ENCODE peak calls at places on chromosomes 13 and 19, in six cellular contexts. V, J, O, G, Y and F are unnamed samples.

GRCh38 chr19:677201-677600 is 1.0 kb downstream of the FSTL3 start:
- DNase-seq in V (peak), J (peak), O (no peak), G (peak), Y (peak), F (peak)

GRCh38 chr19:22616659-22617058 is 17.5 kb upstream of the ZNF492 start:
- DNase-seq in V (no peak), J (no peak), O (no peak), G (no peak), Y (no peak), F (no peak)

GRCh38 chr13:47087841-47088240 is 191.0 kb upstream of the HTR2A start:
- DNase-seq in V (no peak), J (no peak), O (no peak), G (no peak), Y (peak), F (peak)

GRCh38 chr13:103078145-103078544 is 11.9 kb upstream of the SLC10A2 start:
- DNase-seq in V (no peak), J (no peak), O (no peak), G (no peak), Y (no peak), F (no peak)

GRCh38 chr19:56383826-56384605 is 9.3 kb downstream of the ZNF582 start:
- DNase-seq in V (no peak), J (no peak), O (no peak), G (no peak), Y (peak), F (no peak)

GRCh38 chr19:51689751-51690358 is 3.3 kb upstream of the SPACA6 start:
- DNase-seq in V (peak), J (peak), O (no peak), G (no peak), Y (no peak), F (peak)

GRCh38 chr13:68232351-68233130 is 1002.4 kb upstream of the PCDH9 start:
- DNase-seq in V (no peak), J (no peak), O (no peak), G (no peak), Y (no peak), F (peak)

GRCh38 chr19:28436320-28436719 is 776.6 kb downstream of the UQCRFS1 start:
- DNase-seq in V (no peak), J (no peak), O (no peak), G (no peak), Y (no peak), F (no peak)

GRCh38 chr19:40588110-40588854 is 11.6 kb downstream of the SHKBP1 start:
- DNase-seq in V (no peak), J (no peak), O (no peak), G (no peak), Y (no peak), F (peak)

GRCh38 chr13:98731925-98732324 is 20.5 kb downstream of the SLC15A1 start:
- DNase-seq in V (peak), J (no peak), O (no peak), G (no peak), Y (no peak), F (no peak)

GRCh38 chr19:52734340-52734892 is 428 bp downstream of the ZNF611 start:
- DNase-seq in V (no peak), J (no peak), O (no peak), G (no peak), Y (no peak), F (peak)

GRCh38 chr19:49231804-49232203 is 74.2 kb downstream of the TRPM4 start:
- DNase-seq in V (no peak), J (no peak), O (no peak), G (no peak), Y (no peak), F (no peak)

GRCh38 chr19:1465191-1466016 is 13.6 kb downstream of the C19orf25 start:
- DNase-seq in V (peak), J (no peak), O (no peak), G (no peak), Y (peak), F (peak)

GRCh38 chr13:64127856-64128255 is 2712.2 kb upstream of the PCDH20 start:
- DNase-seq in V (no peak), J (no peak), O (no peak), G (no peak), Y (no peak), F (no peak)

GRCh38 chr13:78430166-78430791 is 173.1 kb downstream of the POU4F1 start:
- DNase-seq in V (no peak), J (no peak), O (no peak), G (no peak), Y (no peak), F (no peak)

GRCh38 chr13:41494202-41494601 is 36.9 kb downstream of the RGCC start:
- DNase-seq in V (no peak), J (no peak), O (no peak), G (no peak), Y (no peak), F (no peak)

GRCh38 chr13:25847145-25847544 is 204.7 kb downstream of the SHISA2 start:
- DNase-seq in V (no peak), J (no peak), O (no peak), G (no peak), Y (no peak), F (no peak)

GRCh38 chr13:40315416-40316064 is 350.9 kb downstream of the FOXO1 start:
- DNase-seq in V (no peak), J (no peak), O (no peak), G (no peak), Y (no peak), F (peak)

DNA sequence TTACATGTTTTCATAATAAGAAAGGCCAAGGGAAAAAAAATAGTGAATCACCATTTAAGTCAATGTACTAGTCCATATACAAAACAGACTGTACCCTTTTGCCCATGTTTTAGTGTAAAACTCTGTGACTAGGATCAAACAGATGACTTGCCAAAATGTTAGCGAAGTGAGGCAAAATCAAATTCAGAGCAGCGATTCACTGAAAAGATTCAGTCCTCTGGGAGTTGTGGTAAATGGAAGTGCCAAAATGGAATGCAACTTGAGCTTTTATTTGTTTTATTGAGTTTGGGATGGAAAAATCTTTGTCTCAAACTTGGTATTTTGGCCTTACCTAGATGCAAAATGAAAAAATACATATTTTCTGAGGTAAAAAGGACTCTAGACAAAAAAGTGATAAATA is 9.1 kb downstream of the CDADC1 start:
- DNase-seq in V (no peak), J (no peak), O (no peak), G (no peak), Y (peak), F (peak)
- H3K4me3 ChIP-seq in V (no peak), J (no peak), O (no peak), G (no peak), Y (no peak), F (no peak)

GRCh38 chr19:4061683-4062575 is 4.8 kb downstream of the ZBTB7A start:
- DNase-seq in V (no peak), J (peak), O (no peak), G (no peak), Y (no peak), F (no peak)
- H3K4me3 ChIP-seq in V (peak), J (peak), O (peak), G (peak), Y (no peak), F (no peak)

GRCh38 chr13:93338906-93339305 is 112.3 kb downstream of the GPC6 start:
- DNase-seq in V (no peak), J (no peak), O (no peak), G (no peak), Y (peak), F (no peak)
- H3K4me3 ChIP-seq in V (no peak), J (no peak), O (no peak), G (no peak), Y (no peak), F (no peak)

DNA sequence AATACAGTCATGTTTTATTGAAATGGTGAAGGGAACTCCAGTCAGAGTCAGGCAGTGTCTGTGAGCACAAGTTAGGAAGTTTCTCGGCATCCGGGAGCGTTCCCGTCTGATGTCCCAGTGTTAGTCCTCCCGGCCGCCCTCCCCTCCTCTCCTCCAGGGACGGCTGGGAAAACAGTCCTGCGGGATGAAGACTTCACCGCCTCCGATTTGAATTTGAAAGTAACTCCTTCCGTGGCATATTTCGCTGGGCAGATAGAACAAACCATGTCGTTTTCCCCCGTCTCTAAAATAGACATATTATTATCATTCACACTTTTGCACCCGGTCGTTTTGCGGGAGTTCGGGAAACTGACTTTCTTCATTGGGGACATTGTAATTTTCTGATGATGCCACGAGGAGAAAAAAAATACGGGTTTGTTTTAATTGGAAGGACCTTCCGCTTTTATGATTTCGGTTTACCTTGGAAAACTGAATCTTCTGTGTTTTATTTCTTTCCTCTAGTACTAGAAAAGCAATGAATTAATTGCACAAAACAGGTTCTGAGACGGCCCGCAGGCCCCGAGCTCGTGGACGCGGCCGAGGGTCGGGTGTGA is 76.6 kb downstream of the ZIC5 start:
- DNase-seq in V (no peak), J (no peak), O (no peak), G (no peak), Y (no peak), F (no peak)
- H3K4me3 ChIP-seq in V (peak), J (peak), O (peak), G (peak), Y (no peak), F (peak)

DNA sequence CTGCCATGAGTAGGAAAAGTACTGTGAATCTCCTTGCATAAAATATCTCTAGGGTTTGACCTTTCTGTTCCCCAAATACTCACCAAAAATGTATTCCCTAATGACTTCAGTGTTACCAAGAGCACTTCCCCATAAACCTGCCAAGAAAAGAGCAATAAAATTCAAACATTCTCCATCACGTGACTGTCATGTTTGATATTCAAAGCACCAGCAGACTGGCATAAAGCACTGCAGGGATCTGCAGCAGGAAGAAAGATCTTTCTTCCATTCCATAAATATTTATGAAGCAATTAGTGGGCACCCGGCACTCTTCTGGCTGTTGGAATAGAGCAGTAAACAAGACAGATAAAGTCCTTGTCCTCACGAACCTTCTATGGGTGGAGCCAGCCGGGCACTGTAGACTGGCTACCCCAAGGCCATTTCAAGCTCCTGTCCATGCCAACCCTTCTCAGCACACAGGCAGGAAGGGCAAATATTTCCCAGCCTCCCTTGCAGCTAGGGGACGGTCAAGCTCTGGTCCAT is 20.3 kb downstream of the PLA2G4C start:
- DNase-seq in V (peak), J (no peak), O (no peak), G (no peak), Y (no peak), F (no peak)
- H3K4me3 ChIP-seq in V (no peak), J (no peak), O (no peak), G (no peak), Y (no peak), F (no peak)

DNA sequence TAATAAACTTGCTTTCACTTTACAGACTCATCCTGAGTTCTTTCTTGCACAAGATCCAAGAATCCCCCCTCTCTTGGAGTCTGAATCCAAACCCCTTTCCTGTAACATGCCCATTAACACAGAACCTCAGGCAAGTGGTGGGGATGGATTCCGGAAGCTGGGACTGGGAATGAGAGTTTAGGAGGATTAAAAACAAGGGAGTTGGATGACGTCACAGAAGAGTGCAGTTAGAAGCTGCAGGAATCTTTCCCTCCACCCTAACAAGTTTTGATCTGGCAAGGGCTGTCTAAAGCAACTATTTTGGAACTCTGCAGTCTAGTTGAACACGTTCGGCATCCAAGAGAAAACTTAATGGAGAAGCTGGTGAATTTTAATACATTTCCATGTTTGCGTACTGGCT is 48.2 kb upstream of the PEPD start:
- DNase-seq in V (no peak), J (no peak), O (no peak), G (no peak), Y (no peak), F (no peak)
- H3K4me3 ChIP-seq in V (no peak), J (no peak), O (no peak), G (no peak), Y (no peak), F (no peak)